ENCODE peak calls at places on chromosomes 5 and 9, in seven cellular contexts. N is activated T-cell treated with anti-CD3 and anti-CD28 coated beads for 1 hour; L is left colon; G is naive thymus-derived CD8-positive, alpha-beta T cell; X is cardiac fibroblast; W is substantia nigra; Y is fibroblast of pulmonary artery. O is an unnamed sample.

GRCh38 chr5:179608131-179608581 is 15.3 kb downstream of the HNRNPH1 start:
- DNase-seq in N (no peak), L (no peak), G (peak), X (peak), W (no peak), Y (no peak), O (no peak)

GRCh38 chr9:33161011-33161588 is 6.0 kb downstream of the B4GALT1 start:
- DNase-seq in N (no peak), L (peak), G (no peak), X (peak), W (no peak), Y (peak), O (peak)

GRCh38 chr9:91811024-91811909 is 138.8 kb downstream of the ROR2 start:
- DNase-seq in N (no peak), L (no peak), G (no peak), X (no peak), W (no peak), Y (no peak), O (no peak)

GRCh38 chr5:138179277-138179857 is 455 bp downstream of the KIF20A start:
- DNase-seq in N (no peak), L (no peak), G (no peak), X (peak), W (no peak), Y (no peak), O (no peak)

GRCh38 chr5:160463775-160464465 is 42.3 kb downstream of the PTTG1 start:
- DNase-seq in N (no peak), L (no peak), G (no peak), X (peak), W (no peak), Y (peak), O (peak)

GRCh38 chr9:128224877-128225276 is 21.7 kb downstream of the DNM1 start:
- DNase-seq in N (no peak), L (no peak), G (no peak), X (no peak), W (no peak), Y (no peak), O (no peak)

GRCh38 chr9:88310310-88310980 is 77.8 kb upstream of the SPIN1 start:
- DNase-seq in N (no peak), L (no peak), G (no peak), X (peak), W (no peak), Y (peak), O (no peak)

GRCh38 chr9:73038089-73038509 is 85.2 kb upstream of the ALDH1A1 start:
- DNase-seq in N (no peak), L (no peak), G (no peak), X (no peak), W (no peak), Y (no peak), O (no peak)

GRCh38 chr5:156120777-156121176 is 206.2 kb upstream of the SGCD start:
- DNase-seq in N (no peak), L (no peak), G (no peak), X (no peak), W (no peak), Y (no peak), O (no peak)

GRCh38 chr9:95937131-95937530 is 61.6 kb downstream of the ERCC6L2 start:
- DNase-seq in N (no peak), L (no peak), G (no peak), X (no peak), W (no peak), Y (no peak), O (no peak)

GRCh38 chr5:41094871-41095270 is 23.7 kb upstream of the MROH2B start:
- DNase-seq in N (no peak), L (no peak), G (no peak), X (peak), W (no peak), Y (peak), O (no peak)

GRCh38 chr9:22157271-22157670 is 148.2 kb upstream of the CDKN2B start:
- DNase-seq in N (no peak), L (no peak), G (no peak), X (peak), W (no peak), Y (no peak), O (peak)

GRCh38 chr9:99231708-99232107 is 9.6 kb downstream of the SEC61B start:
- DNase-seq in N (no peak), L (no peak), G (peak), X (peak), W (no peak), Y (peak), O (no peak)

GRCh38 chr9:92196909-92197308 is 81.7 kb upstream of the SPTLC1 start:
- DNase-seq in N (no peak), L (no peak), G (no peak), X (peak), W (no peak), Y (peak), O (peak)

GRCh38 chr9:94800424-94801117 is 74.1 kb downstream of the AOPEP start:
- DNase-seq in N (no peak), L (no peak), G (no peak), X (no peak), W (no peak), Y (no peak), O (no peak)

GRCh38 chr5:56412601-56413379 is 179.7 kb upstream of the ANKRD55 start:
- DNase-seq in N (no peak), L (peak), G (no peak), X (no peak), W (peak), Y (no peak), O (no peak)

GRCh38 chr9:115978739-115979138 is 174.9 kb upstream of the PAPPA start:
- DNase-seq in N (no peak), L (no peak), G (no peak), X (peak), W (no peak), Y (peak), O (no peak)

GRCh38 chr5:98109561-98110006 is 663.9 kb upstream of the RGMB start:
- DNase-seq in N (no peak), L (no peak), G (no peak), X (peak), W (no peak), Y (peak), O (peak)

GRCh38 chr9:93119953-93120845 is 13.9 kb downstream of the NINJ1 start:
- DNase-seq in N (no peak), L (peak), G (peak), X (peak), W (peak), Y (peak), O (peak)

GRCh38 chr9:97845130-97845529 is 7.9 kb upstream of the FOXE1 start:
- DNase-seq in N (no peak), L (no peak), G (no peak), X (no peak), W (no peak), Y (peak), O (peak)

GRCh38 chr9:101458955-101459631 is 23.5 kb upstream of the ALDOB start:
- DNase-seq in N (no peak), L (no peak), G (peak), X (peak), W (no peak), Y (peak), O (peak)

GRCh38 chr5:127919006-127919796 is 164.4 kb upstream of the SLC12A2 start:
- DNase-seq in N (no peak), L (no peak), G (no peak), X (no peak), W (no peak), Y (peak), O (no peak)

GRCh38 chr9:22446950-22447606 is 454 bp downstream of the DMRTA1 start:
- DNase-seq in N (peak), L (peak), G (peak), X (peak), W (peak), Y (peak), O (peak)

GRCh38 chr5:1512541-1513291 is 11.0 kb downstream of the LPCAT1 start:
- DNase-seq in N (no peak), L (peak), G (no peak), X (no peak), W (no peak), Y (no peak), O (no peak)

GRCh38 chr5:6404129-6404528 is 25.8 kb upstream of the MED10 start:
- DNase-seq in N (no peak), L (no peak), G (no peak), X (peak), W (no peak), Y (no peak), O (no peak)

GRCh38 chr9:98657897-98658296 is 50.8 kb downstream of the GABBR2 start:
- DNase-seq in N (no peak), L (no peak), G (no peak), X (peak), W (no peak), Y (peak), O (no peak)

GRCh38 chr9:110259566-110259965 is 3.3 kb upstream of the TXN start:
- DNase-seq in N (no peak), L (no peak), G (no peak), X (no peak), W (no peak), Y (no peak), O (no peak)

GRCh38 chr5:67058998-67059746 is 137.4 kb downstream of the CD180 start:
- DNase-seq in N (no peak), L (no peak), G (no peak), X (peak), W (no peak), Y (no peak), O (no peak)

GRCh38 chr9:33151007-33151557 is 16.1 kb downstream of the B4GALT1 start:
- DNase-seq in N (no peak), L (peak), G (no peak), X (peak), W (no peak), Y (peak), O (peak)

GRCh38 chr9:38228331-38229122 is 159.5 kb upstream of the SHB start:
- DNase-seq in N (no peak), L (no peak), G (no peak), X (no peak), W (no peak), Y (no peak), O (no peak)

GRCh38 chr5:39266442-39266841 is 47.1 kb upstream of the FYB1 start:
- DNase-seq in N (no peak), L (peak), G (no peak), X (peak), W (no peak), Y (no peak), O (no peak)

GRCh38 chr5:151041577-151042268 is 21.3 kb downstream of the GPX3 start:
- DNase-seq in N (no peak), L (no peak), G (no peak), X (no peak), W (peak), Y (no peak), O (no peak)

GRCh38 chr5:34918025-34918424 is 2.5 kb downstream of the BRIX1 start:
- DNase-seq in N (no peak), L (no peak), G (no peak), X (no peak), W (no peak), Y (no peak), O (no peak)

GRCh38 chr5:5483880-5484595 is 61.6 kb downstream of the ICE1 start:
- DNase-seq in N (no peak), L (no peak), G (no peak), X (peak), W (no peak), Y (peak), O (no peak)